ENCODE peak calls at places on chromosomes 6 and 20, in nine cellular contexts. One of them, this sample, is unnamed.

GRCh38 chr6:8219352-8219943 is 117.1 kb upstream of the EEF1E1 start:
- DNase-seq in stomach: peak; percentile 42
- DNase-seq in A549: peak; percentile 27
- DNase-seq in K562: peak; percentile 71
- DNase-seq in heart left ventricle: no peak
- DNase-seq in tibial nerve: no peak
- DNase-seq in HCT116: peak; percentile 23
- DNase-seq in H1: peak; percentile 59
- DNase-seq in suprapubic skin: no peak
- DNase-seq in this sample: no peak

GRCh38 chr20:32028647-32029372 is 18.6 kb downstream of the CCM2L start:
- DNase-seq in stomach: no peak
- DNase-seq in A549: no peak
- DNase-seq in K562: peak; percentile 19
- DNase-seq in heart left ventricle: no peak
- DNase-seq in tibial nerve: no peak
- DNase-seq in HCT116: no peak
- DNase-seq in H1: no peak
- DNase-seq in suprapubic skin: no peak
- DNase-seq in this sample: no peak

GRCh38 chr6:31143148-31143547 is 4.3 kb upstream of the PSORS1C2 start:
- DNase-seq in stomach: peak; percentile 59
- DNase-seq in A549: no peak
- DNase-seq in K562: no peak
- DNase-seq in heart left ventricle: peak; percentile 83
- DNase-seq in tibial nerve: peak; percentile 31
- DNase-seq in HCT116: no peak
- DNase-seq in H1: no peak
- DNase-seq in suprapubic skin: no peak
- DNase-seq in this sample: no peak

GRCh38 chr6:138847884-138848283 is 52.0 kb downstream of the ECT2L start:
- DNase-seq in stomach: no peak
- DNase-seq in A549: no peak
- DNase-seq in K562: no peak
- DNase-seq in heart left ventricle: no peak
- DNase-seq in tibial nerve: no peak
- DNase-seq in HCT116: no peak
- DNase-seq in H1: no peak
- DNase-seq in suprapubic skin: no peak
- DNase-seq in this sample: no peak

GRCh38 chr6:50257322-50257721 is 207.6 kb upstream of the DEFB112 start:
- DNase-seq in stomach: no peak
- DNase-seq in A549: no peak
- DNase-seq in K562: no peak
- DNase-seq in heart left ventricle: no peak
- DNase-seq in tibial nerve: no peak
- DNase-seq in HCT116: no peak
- DNase-seq in H1: no peak
- DNase-seq in suprapubic skin: no peak
- DNase-seq in this sample: no peak

GRCh38 chr6:20846602-20847028 is 312.4 kb downstream of the CDKAL1 start:
- DNase-seq in stomach: no peak
- DNase-seq in A549: no peak
- DNase-seq in K562: peak; percentile 88
- DNase-seq in heart left ventricle: no peak
- DNase-seq in tibial nerve: no peak
- DNase-seq in HCT116: no peak
- DNase-seq in H1: no peak
- DNase-seq in suprapubic skin: no peak
- DNase-seq in this sample: no peak

GRCh38 chr20:2207770-2208097 is 88.1 kb upstream of the TGM3 start:
- DNase-seq in stomach: no peak
- DNase-seq in A549: no peak
- DNase-seq in K562: no peak
- DNase-seq in heart left ventricle: no peak
- DNase-seq in tibial nerve: no peak
- DNase-seq in HCT116: no peak
- DNase-seq in H1: no peak
- DNase-seq in suprapubic skin: no peak
- DNase-seq in this sample: no peak

GRCh38 chr6:37990762-37991525 is 171.4 kb downstream of the ZFAND3 start:
- DNase-seq in stomach: no peak
- DNase-seq in A549: peak; percentile 32
- DNase-seq in K562: no peak
- DNase-seq in heart left ventricle: no peak
- DNase-seq in tibial nerve: no peak
- DNase-seq in HCT116: no peak
- DNase-seq in H1: no peak
- DNase-seq in suprapubic skin: no peak
- DNase-seq in this sample: no peak

GRCh38 chr6:1820165-1820564 is 210.4 kb downstream of the FOXC1 start:
- DNase-seq in stomach: no peak
- DNase-seq in A549: no peak
- DNase-seq in K562: no peak
- DNase-seq in heart left ventricle: no peak
- DNase-seq in tibial nerve: no peak
- DNase-seq in HCT116: no peak
- DNase-seq in H1: no peak
- DNase-seq in suprapubic skin: no peak
- DNase-seq in this sample: no peak

GRCh38 chr6:156687875-156688549 is 89.2 kb upstream of the ARID1B start:
- DNase-seq in stomach: peak; percentile 29
- DNase-seq in A549: no peak
- DNase-seq in K562: peak; percentile 83
- DNase-seq in heart left ventricle: no peak
- DNase-seq in tibial nerve: no peak
- DNase-seq in HCT116: peak; percentile 10
- DNase-seq in H1: peak; percentile 61
- DNase-seq in suprapubic skin: no peak
- DNase-seq in this sample: no peak

GRCh38 chr6:121008553-121008952 is 325.7 kb downstream of the TBC1D32 start:
- DNase-seq in stomach: no peak
- DNase-seq in A549: no peak
- DNase-seq in K562: no peak
- DNase-seq in heart left ventricle: no peak
- DNase-seq in tibial nerve: no peak
- DNase-seq in HCT116: no peak
- DNase-seq in H1: no peak
- DNase-seq in suprapubic skin: no peak
- DNase-seq in this sample: no peak

GRCh38 chr20:25541676-25542075 is 43.7 kb downstream of the NINL start:
- DNase-seq in stomach: no peak
- DNase-seq in A549: no peak
- DNase-seq in K562: no peak
- DNase-seq in heart left ventricle: no peak
- DNase-seq in tibial nerve: no peak
- DNase-seq in HCT116: no peak
- DNase-seq in H1: no peak
- DNase-seq in suprapubic skin: no peak
- DNase-seq in this sample: no peak

GRCh38 chr20:48523191-48523757 is 304.5 kb downstream of the PREX1 start:
- DNase-seq in stomach: no peak
- DNase-seq in A549: peak; percentile 52
- DNase-seq in K562: peak; percentile 46
- DNase-seq in heart left ventricle: no peak
- DNase-seq in tibial nerve: no peak
- DNase-seq in HCT116: peak; percentile 10
- DNase-seq in H1: peak; percentile 53
- DNase-seq in suprapubic skin: no peak
- DNase-seq in this sample: no peak

DNA sequence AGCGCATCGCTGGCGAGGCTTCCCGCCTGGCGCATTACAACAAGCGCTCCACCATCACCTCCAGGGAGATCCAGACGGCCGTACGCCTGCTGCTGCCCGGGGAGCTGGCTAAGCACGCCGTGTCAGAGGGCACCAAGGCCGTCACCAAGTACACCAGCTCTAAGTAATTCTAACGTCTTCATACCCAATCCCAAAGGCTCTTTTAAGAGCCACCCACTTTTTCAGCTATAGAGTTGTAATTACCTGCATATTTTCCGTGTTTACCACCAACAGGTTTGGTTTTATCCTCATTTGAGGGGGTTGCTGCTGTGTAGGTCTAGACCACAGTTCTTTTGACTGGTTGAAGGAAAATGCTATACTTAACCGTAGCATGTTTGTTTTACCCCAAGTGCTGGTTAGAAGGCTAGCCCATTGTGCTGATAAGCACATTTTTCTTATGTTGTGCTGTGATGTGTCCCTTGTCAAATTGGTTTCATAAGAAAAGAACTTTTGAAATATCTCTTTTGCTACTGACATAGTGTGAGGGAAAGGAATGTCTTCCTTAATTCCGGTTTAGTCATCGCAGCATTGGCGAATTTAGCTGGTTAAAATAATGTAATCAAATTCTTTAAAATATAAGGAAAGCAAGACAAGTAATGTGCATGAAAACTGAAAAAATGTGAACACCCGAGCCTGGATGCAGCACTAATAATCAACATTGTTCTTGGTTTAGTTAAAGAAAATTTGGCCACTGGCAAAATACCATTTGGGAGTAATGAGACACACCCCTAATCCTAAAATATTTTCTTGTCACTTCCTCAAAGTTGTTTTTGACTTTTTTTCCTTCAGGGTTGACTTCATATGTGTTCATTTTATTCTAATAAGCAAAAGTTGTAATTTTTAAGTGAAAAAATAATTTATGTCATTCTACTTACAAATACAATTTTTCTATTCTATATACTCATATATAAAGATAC is 112.8 kb downstream of the HFE start:
- DNase-seq in stomach: no peak
- DNase-seq in A549: no peak
- DNase-seq in K562: peak; percentile 65
- DNase-seq in heart left ventricle: peak; percentile 70
- DNase-seq in tibial nerve: no peak
- DNase-seq in HCT116: peak; percentile 27
- DNase-seq in H1: no peak
- DNase-seq in suprapubic skin: no peak
- DNase-seq in this sample: no peak
- TF ChIP-seq POLR2A in stomach: no peak
- TF ChIP-seq POLR2A in A549: no peak
- TF ChIP-seq POLR2A in K562: no peak
- TF ChIP-seq POLR2A in heart left ventricle: no peak
- TF ChIP-seq POLR2A in tibial nerve: no peak
- TF ChIP-seq POLR2A in HCT116: peak; percentile 94
- TF ChIP-seq POLR2A in H1: peak; percentile 55
- TF ChIP-seq POLR2A in suprapubic skin: no peak
- TF ChIP-seq POLR2A in this sample: no peak

DNA sequence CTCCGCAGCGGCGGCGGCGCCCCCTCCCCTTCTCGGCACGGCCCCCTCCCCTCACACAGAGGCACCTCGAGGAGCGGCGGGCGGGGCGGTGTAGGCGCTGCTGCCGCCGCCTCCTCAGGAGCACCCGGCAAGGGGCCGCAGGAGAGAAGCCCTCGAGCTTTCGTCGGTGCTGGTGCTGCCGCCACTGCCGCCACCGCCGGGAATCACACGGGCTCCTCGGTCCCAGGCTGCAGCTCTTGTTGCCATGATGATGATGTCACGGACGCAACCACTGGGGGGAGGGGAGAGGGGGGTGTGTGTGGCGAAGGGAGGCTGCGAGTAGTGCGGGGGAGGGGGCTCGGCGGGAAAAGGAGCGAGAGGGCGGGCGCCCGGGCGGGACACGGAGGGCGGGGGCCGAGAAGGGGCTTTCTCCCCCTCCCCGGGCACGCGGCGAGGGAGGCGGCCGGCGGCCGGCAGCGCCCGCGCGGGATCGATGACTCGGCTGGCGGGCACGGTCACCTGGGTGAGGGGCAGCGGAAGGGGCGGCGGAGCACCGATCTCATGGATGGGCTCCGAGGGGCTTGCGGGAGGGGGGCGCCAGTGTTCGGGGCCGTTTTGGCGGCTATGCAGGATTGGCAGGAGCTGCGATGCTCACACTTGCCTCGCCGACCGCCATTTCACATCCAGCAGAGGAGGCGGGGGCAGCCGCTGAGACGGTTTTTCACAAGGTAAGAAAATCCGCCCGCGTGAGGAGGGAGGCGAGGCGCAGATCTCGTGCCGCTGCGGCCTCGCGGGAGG is at the start of gene REV3L:
- DNase-seq in stomach: peak; percentile 85
- DNase-seq in A549: peak; percentile 90
- DNase-seq in K562: peak; percentile 93
- DNase-seq in heart left ventricle: peak; percentile 92
- DNase-seq in tibial nerve: peak; percentile 75
- DNase-seq in HCT116: peak; percentile 64
- DNase-seq in H1: peak; percentile 89
- DNase-seq in suprapubic skin: peak; percentile 96
- DNase-seq in this sample: peak; percentile 91
- H3K4me1 ChIP-seq in stomach: peaks cover 7% of the 10 kb centered on the region
- H3K4me1 ChIP-seq in A549: peaks cover 39% of the 10 kb centered on the region
- H3K4me1 ChIP-seq in K562: peaks cover 8% of the 10 kb centered on the region
- H3K4me1 ChIP-seq in heart left ventricle: peaks cover 8% of the 10 kb centered on the region
- H3K4me1 ChIP-seq in tibial nerve: no peaks in the 10 kb centered on the region
- H3K4me1 ChIP-seq in HCT116: peaks cover 26% of the 10 kb centered on the region
- H3K4me1 ChIP-seq in H1: no peaks in the 10 kb centered on the region
- H3K4me1 ChIP-seq in suprapubic skin: peaks cover 31% of the 10 kb centered on the region
- H3K4me1 ChIP-seq in this sample: peaks cover 14% of the 10 kb centered on the region

GRCh38 chr6:44057931-44058616 is 69.2 kb downstream of the MRPL14 start:
- DNase-seq in stomach: no peak
- DNase-seq in A549: no peak
- DNase-seq in K562: peak; percentile 59
- DNase-seq in heart left ventricle: no peak
- DNase-seq in tibial nerve: no peak
- DNase-seq in HCT116: no peak
- DNase-seq in H1: no peak
- DNase-seq in suprapubic skin: no peak
- DNase-seq in this sample: no peak
- H3K27ac ChIP-seq in stomach: peak overlapping the region; percentile 47
- H3K27ac ChIP-seq in A549: peak overlapping the region; percentile 97
- H3K27ac ChIP-seq in K562: peak overlapping the region; percentile 97
- H3K27ac ChIP-seq in heart left ventricle: peak overlapping the region; percentile 26
- H3K27ac ChIP-seq in tibial nerve: no peak overlapping the region
- H3K27ac ChIP-seq in HCT116: peak overlapping the region; percentile 52
- H3K27ac ChIP-seq in H1: no peak overlapping the region
- H3K27ac ChIP-seq in suprapubic skin: no peak overlapping the region
- H3K27ac ChIP-seq in this sample: peak overlapping the region; percentile 42

DNA sequence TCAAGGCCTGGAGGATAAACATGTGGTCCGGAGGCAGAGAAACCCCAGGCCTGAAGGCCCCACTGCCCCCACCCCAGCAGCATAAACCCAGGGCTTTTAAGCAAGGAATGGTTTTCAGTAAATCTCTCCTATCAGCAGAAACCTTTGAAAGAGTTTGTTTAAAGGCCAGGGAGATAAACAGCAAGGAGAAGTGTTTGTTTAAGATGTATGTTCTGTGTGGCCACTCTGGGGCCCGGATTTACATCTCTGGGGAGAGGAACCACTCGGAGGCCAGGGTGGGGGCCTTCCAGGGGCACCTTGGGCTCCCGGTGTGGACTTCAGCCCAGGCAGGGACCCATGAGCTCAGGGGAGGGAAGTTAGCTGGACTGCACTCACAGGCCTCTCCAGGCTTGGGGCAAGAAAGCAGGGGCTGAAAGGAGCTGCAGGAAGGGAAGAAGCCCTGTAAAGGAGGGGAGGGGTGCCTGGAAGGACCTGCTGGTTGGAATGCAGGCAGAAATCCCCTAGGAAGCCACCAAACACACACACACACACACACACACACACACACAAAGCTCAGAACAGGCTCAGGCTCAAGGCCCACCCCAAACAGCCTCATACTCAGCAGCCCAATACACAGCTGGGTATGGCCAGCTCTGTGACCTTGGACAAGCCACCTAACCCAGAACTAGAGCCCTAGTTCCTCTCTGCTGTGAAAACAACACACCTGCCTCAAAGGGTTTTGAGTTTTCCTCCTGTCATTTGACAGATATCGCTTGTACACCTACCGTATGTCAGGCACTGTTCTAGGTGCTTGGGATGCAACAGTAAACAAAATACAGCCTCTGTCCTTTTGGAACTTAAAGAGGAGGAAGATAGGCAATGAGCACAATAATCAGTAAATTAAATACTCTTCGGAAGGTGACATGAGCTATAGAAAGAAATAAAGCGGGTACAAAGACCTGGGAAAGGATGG is 26.2 kb upstream of the FOXP4 start:
- DNase-seq in stomach: peak; percentile 89
- DNase-seq in A549: no peak
- DNase-seq in K562: no peak
- DNase-seq in heart left ventricle: no peak
- DNase-seq in tibial nerve: no peak
- DNase-seq in HCT116: no peak
- DNase-seq in H1: no peak
- DNase-seq in suprapubic skin: no peak
- DNase-seq in this sample: peak; percentile 65
- TF ChIP-seq POLR2A in stomach: no peak
- TF ChIP-seq POLR2A in A549: no peak
- TF ChIP-seq POLR2A in K562: no peak
- TF ChIP-seq POLR2A in heart left ventricle: no peak
- TF ChIP-seq POLR2A in tibial nerve: no peak
- TF ChIP-seq POLR2A in HCT116: no peak
- TF ChIP-seq POLR2A in H1: no peak
- TF ChIP-seq POLR2A in suprapubic skin: no peak
- TF ChIP-seq POLR2A in this sample: no peak

This sample was measured in Peyer's patch.